ENCODE peak calls at places on chromosomes 7 and 10, in five cellular contexts. C is cardiac muscle cell, A is fibroblast of the aortic adventitia, R is SK-N-SH, V is fibroblast of pulmonary artery. G is an unnamed sample.

GRCh38 chr10:110279062-110279986 is 25.4 kb downstream of the SMNDC1 start:
- DNase-seq in C (peak; percentile 82), V (peak; percentile 83), A (peak; percentile 82), R (peak; percentile 54), G (peak; percentile 91)

GRCh38 chr7:123645516-123645915 is 10.2 kb upstream of the LMOD2 start:
- DNase-seq in V (no peak), A (peak; percentile 25), R (no peak), C (peak; percentile 27), G (no peak)

GRCh38 chr7:50303082-50303893 is 1.2 kb upstream of the IKZF1 start:
- DNase-seq in V (no peak), C (no peak), A (no peak), R (peak; percentile 19), G (no peak)

GRCh38 chr7:136874393-136875032 is 6.1 kb downstream of the CHRM2 start:
- DNase-seq in A (no peak), V (peak; percentile 29), R (peak; percentile 72), C (peak; percentile 46), G (peak; percentile 68)

GRCh38 chr10:114308470-114309110 is 69.5 kb downstream of the VWA2 start:
- DNase-seq in R (no peak), V (no peak), A (no peak), C (no peak), G (no peak)

GRCh38 chr10:132452651-132453469 is 55.9 kb downstream of the PWWP2B start:
- DNase-seq in A (peak; percentile 62), C (peak; percentile 71), R (peak; percentile 100), V (peak; percentile 59), G (peak; percentile 90)

GRCh38 chr10:127151541-127151940 is 44.9 kb downstream of the INSYN2A start:
- DNase-seq in V (no peak), R (no peak), C (no peak), A (no peak), G (no peak)

GRCh38 chr7:28509256-28510021 is 97.1 kb downstream of the CREB5 start:
- DNase-seq in R (no peak), C (peak; percentile 69), V (peak; percentile 69), A (peak; percentile 53), G (peak; percentile 41)

GRCh38 chr7:80634505-80634904 is 3.9 kb upstream of the CD36 start:
- DNase-seq in V (peak; percentile 90), A (peak; percentile 87), C (peak; percentile 89), R (no peak), G (peak; percentile 92)

GRCh38 chr10:124677291-124677690 is 66.9 kb downstream of the FAM53B start:
- DNase-seq in C (no peak), V (no peak), A (no peak), R (peak; percentile 65), G (no peak)

GRCh38 chr10:34587002-34587740 is 227.9 kb downstream of the PARD3 start:
- DNase-seq in R (no peak), A (no peak), V (no peak), C (no peak), G (no peak)

GRCh38 chr10:49594594-49594993 is 15.5 kb upstream of the SLC18A3 start:
- DNase-seq in R (peak; percentile 83), A (peak; percentile 82), C (peak; percentile 82), V (peak; percentile 84), G (peak; percentile 88)

GRCh38 chr10:8331387-8331786 is 276.9 kb downstream of the GATA3 start:
- DNase-seq in R (no peak), V (no peak), A (no peak), C (no peak), G (no peak)

GRCh38 chr7:127769696-127770400 is 117.9 kb downstream of the SND1 start:
- DNase-seq in A (peak; percentile 67), V (peak; percentile 50), R (no peak), C (peak; percentile 71), G (peak; percentile 30)

GRCh38 chr7:139598642-139599041 is 75.2 kb downstream of the CLEC2L start:
- DNase-seq in C (peak; percentile 18), A (peak; percentile 3), R (no peak), V (peak; percentile 36), G (no peak)

GRCh38 chr7:54877683-54878082 is 118.7 kb upstream of the SEC61G start:
- DNase-seq in R (no peak), V (peak; percentile 23), A (no peak), C (peak; percentile 16), G (peak; percentile 5)

GRCh38 chr10:25222085-25222660 is 47.4 kb downstream of the GPR158 start:
- DNase-seq in R (no peak), A (no peak), V (no peak), C (no peak), G (no peak)

GRCh38 chr7:87231243-87231642 is 11.7 kb upstream of the TMEM243 start:
- DNase-seq in A (no peak), C (no peak), V (no peak), R (peak; percentile 35), G (no peak)

GRCh38 chr7:93150200-93150835 is 2.1 kb upstream of the SAMD9L start:
- DNase-seq in R (no peak), C (no peak), V (peak; percentile 21), A (peak; percentile 42), G (peak; percentile 59)

GRCh38 chr10:21526184-21526951 is 886 bp upstream of the SKIDA1 start:
- DNase-seq in C (peak; percentile 92), A (peak; percentile 74), R (peak; percentile 78), V (peak; percentile 80), G (peak; percentile 78)

GRCh38 chr10:24237801-24238390 is 29.0 kb downstream of the KIAA1217 start:
- DNase-seq in R (no peak), A (no peak), V (no peak), C (no peak), G (no peak)

DNA sequence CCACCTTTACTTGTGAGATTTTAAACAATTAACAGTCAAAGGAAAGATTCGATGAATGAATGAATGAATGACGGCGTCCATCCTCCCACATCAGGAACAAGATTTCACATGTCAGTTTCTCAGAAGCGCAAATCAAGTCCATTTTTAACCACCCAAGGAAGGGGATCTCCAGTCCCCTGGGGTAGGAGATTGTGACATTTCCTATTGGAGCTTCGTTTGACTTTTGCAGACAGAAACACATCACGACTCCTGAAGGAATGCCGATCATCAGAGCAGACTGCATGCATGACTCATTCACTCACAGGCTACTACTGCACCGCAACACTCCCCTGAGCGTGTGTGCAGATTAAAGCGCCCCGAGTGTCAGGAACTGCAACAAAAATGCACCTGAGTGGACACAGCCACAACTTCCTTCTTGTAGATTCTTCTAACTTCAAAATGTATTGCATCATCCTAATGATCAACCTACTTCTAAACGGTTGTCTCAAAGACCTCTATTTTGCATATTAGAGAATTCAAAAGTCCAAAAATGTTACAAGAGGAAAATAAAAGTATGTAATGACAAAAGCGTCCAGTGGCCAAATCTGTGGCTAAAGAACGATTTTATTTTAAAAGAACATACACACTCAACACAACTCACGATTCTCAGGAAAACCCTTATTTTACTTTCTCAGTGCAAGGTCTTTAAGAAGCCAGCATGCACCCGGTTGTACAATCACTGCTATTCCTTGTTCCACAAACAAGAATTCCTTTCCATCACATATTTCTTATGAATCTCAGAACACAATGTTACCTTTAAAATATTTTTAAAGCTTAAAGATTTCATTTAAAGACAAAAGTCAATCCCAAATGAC is 172.6 kb downstream of the FAM107B start:
- DNase-seq in C (peak; percentile 60), V (peak; percentile 48), A (peak; percentile 5), R (no peak), G (peak; percentile 88)
- H3K4me3 ChIP-seq in C (no peak overlapping the region), V (no peak overlapping the region), A (no peak overlapping the region), R (no peak overlapping the region), G (no peak overlapping the region)

GRCh38 chr7:96417784-96418183 is 95.9 kb upstream of the SLC25A13 start:
- DNase-seq in A (no peak), R (no peak), C (no peak), V (no peak), G (no peak)

GRCh38 chr7:96416599-96416998 is 94.7 kb upstream of the SLC25A13 start:
- DNase-seq in A (no peak), V (no peak), R (peak; percentile 44), C (no peak), G (peak; percentile 10)

GRCh38 chr7:96418600-96418999 is 96.7 kb upstream of the SLC25A13 start:
- DNase-seq in R (no peak), C (no peak), A (no peak), V (no peak), G (no peak)

GRCh38 chr7:96414931-96415292 is 93.0 kb upstream of the SLC25A13 start:
- DNase-seq in A (peak; percentile 29), R (peak; percentile 51), C (peak; percentile 36), V (peak; percentile 41), G (peak; percentile 60)

DNA sequence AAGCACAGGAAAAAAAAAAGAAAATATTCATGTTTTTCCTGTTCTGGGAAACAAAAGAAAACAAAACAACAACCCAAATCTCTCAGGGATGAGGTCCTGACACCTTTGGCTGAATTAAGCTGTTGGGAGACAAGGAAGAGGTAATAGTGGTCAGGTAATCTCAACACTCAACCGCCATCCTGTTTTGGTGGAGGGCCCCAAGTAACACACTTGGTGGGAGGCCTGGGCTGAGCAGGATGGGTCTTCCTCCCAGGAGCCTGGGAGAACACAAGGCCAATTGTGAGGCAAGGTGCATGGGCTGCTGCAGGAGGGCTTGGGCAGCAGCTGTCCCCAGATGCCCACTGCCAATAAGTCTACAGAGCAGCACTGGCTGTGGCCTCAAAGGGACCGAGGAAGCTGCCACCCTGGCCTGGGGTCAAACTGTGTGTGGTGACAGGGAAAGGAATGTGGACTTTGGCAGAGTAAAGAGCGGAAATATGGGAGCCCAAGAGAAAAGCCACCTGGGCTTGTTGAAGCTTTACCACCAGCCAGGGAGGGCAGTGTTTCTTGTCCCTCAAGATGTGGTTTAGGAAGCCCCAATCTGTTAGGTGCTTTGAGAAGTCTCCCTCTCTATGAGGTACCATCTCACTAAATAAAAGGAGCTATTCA is 93.5 kb upstream of the SLC25A13 start:
- DNase-seq in V (no peak), A (no peak), R (no peak), C (no peak), G (no peak)
- H3K4me3 ChIP-seq in V (no peak overlapping the region), A (no peak overlapping the region), R (no peak overlapping the region), C (no peak overlapping the region), G (no peak overlapping the region)

GRCh38 chr7:16422917-16423316 is 1.6 kb upstream of the CRPPA start:
- DNase-seq in R (no peak), V (no peak), C (no peak), A (no peak), G (no peak)

GRCh38 chr7:16423761-16424160 is 2.4 kb upstream of the CRPPA start:
- DNase-seq in R (no peak), V (no peak), C (no peak), A (no peak), G (peak; percentile 52)

GRCh38 chr7:16421333-16422099 is at the start of gene CRPPA:
- DNase-seq in A (peak; percentile 42), C (peak; percentile 58), R (peak; percentile 79), V (peak; percentile 39), G (peak; percentile 52)

GRCh38 chr7:16420649-16421332 is 547 bp downstream of the CRPPA start:
- DNase-seq in V (peak; percentile 89), R (peak; percentile 88), A (peak; percentile 89), C (peak; percentile 94), G (peak; percentile 84)

GRCh38 chr7:16422100-16422430 is 727 bp upstream of the CRPPA start:
- DNase-seq in V (peak; percentile 63), R (no peak), C (peak; percentile 80), A (peak; percentile 44), G (peak; percentile 53)
- H3K4me3 ChIP-seq in V (no peak overlapping the region), R (no peak overlapping the region), C (no peak overlapping the region), A (no peak overlapping the region), G (peak overlapping the region; percentile 80)

GRCh38 chr10:112967200-112967599 is 17.2 kb downstream of the TCF7L2 start:
- DNase-seq in A (peak; percentile 74), V (no peak), R (no peak), C (no peak), G (peak; percentile 26)

GRCh38 chr10:112963835-112964234 is 13.8 kb downstream of the TCF7L2 start:
- DNase-seq in A (peak; percentile 35), R (no peak), C (peak; percentile 49), V (no peak), G (no peak)

GRCh38 chr10:112966191-112966855 is 16.3 kb downstream of the TCF7L2 start:
- DNase-seq in V (no peak), C (no peak), R (no peak), A (no peak), G (no peak)

GRCh38 chr10:112962343-112962742 is 12.3 kb downstream of the TCF7L2 start:
- DNase-seq in A (no peak), V (no peak), C (no peak), R (no peak), G (no peak)

GRCh38 chr10:112964482-112964881 is 14.4 kb downstream of the TCF7L2 start:
- DNase-seq in R (no peak), A (no peak), V (no peak), C (no peak), G (no peak)
- H3K4me3 ChIP-seq in R (no peak overlapping the region), A (no peak overlapping the region), V (no peak overlapping the region), C (no peak overlapping the region), G (peak overlapping the region; percentile 9)